ENCODE peak calls at places on chromosomes 7 and 10, in seven cellular contexts. R is activated CD4-positive, alpha-beta T cell treated with anti-CD3 and anti-CD28 coated beads for 1 hour; B is ACHN; P is AG10803; W is NCI-H69; D is MV-4-11; G is NCI-H510A. Z is an unnamed sample.

GRCh38 chr7:107179326-107180163 is 10.7 kb downstream of the HBP1 start:
- DNase-seq in G (no peak), W (no peak), B (peak; percentile 66), D (peak; percentile 22), P (peak; percentile 49), R (no peak), Z (peak; percentile 29)

GRCh38 chr7:51139796-51140195 is 176.8 kb downstream of the COBL start:
- DNase-seq in W (peak; percentile 39), P (no peak), R (no peak), D (no peak), G (no peak), B (peak; percentile 60), Z (no peak)

GRCh38 chr10:103353281-103353680 is 2.3 kb upstream of the PCGF6 start:
- DNase-seq in R (no peak), B (no peak), G (no peak), D (peak; percentile 17), W (no peak), P (no peak), Z (peak; percentile 18)

GRCh38 chr10:104925232-104925851 is 284.3 kb downstream of the SORCS3 start:
- DNase-seq in G (no peak), P (peak; percentile 48), W (peak; percentile 64), R (no peak), D (peak; percentile 6), B (peak; percentile 69), Z (peak; percentile 73)

GRCh38 chr10:3080608-3081007 is 13.3 kb downstream of the PFKP start:
- DNase-seq in R (no peak), W (peak; percentile 44), P (no peak), B (no peak), D (peak; percentile 20), G (no peak), Z (peak; percentile 52)

GRCh38 chr7:80783177-80783687 is 135.6 kb downstream of the SEMA3C start:
- DNase-seq in D (no peak), R (no peak), P (no peak), W (peak; percentile 72), G (no peak), B (no peak), Z (no peak)

GRCh38 chr10:124296121-124296812 is 122.5 kb downstream of the OAT start:
- DNase-seq in W (peak; percentile 66), G (peak; percentile 41), B (peak; percentile 43), R (no peak), P (peak; percentile 69), D (no peak), Z (peak; percentile 60)

GRCh38 chr7:55587687-55588378 is 15.5 kb upstream of the VOPP1 start:
- DNase-seq in P (no peak), R (no peak), D (no peak), G (no peak), W (no peak), B (no peak), Z (no peak)

GRCh38 chr10:102917314-102917961 is 656 bp upstream of the CNNM2 start:
- DNase-seq in G (peak; percentile 62), P (peak; percentile 64), B (peak; percentile 75), R (peak; percentile 73), W (peak; percentile 82), D (peak; percentile 56), Z (peak; percentile 91)

Z was measured in DMS53.